ENCODE peak calls at places on chromosome 1, in ten cellular contexts. P is neuronal stem cell; D is left colon; F is EL; Z is A549; X is endothelial cell; V is T-helper 9 cell; U is naive thymus-derived CD4-positive, alpha-beta T cell; H is SK-MEL-5; A is pancreas. Y is an unnamed sample.

GRCh38 chr1:93358293-93358692 is 12.6 kb downstream of the DR1 start:
- DNase-seq in U (no peak), A (no peak), D (no peak), F (no peak), V (no peak), H (no peak), X (no peak), Z (no peak), P (no peak), Y (no peak)

GRCh38 chr1:233107130-233107529 is 156.7 kb downstream of the NTPCR start:
- DNase-seq in A (no peak), Z (peak; percentile 12), D (no peak), H (no peak), F (no peak), U (no peak), X (no peak), P (no peak), V (no peak), Y (no peak)

GRCh38 chr1:96238426-96238825 is 483.2 kb upstream of the PTBP2 start:
- DNase-seq in A (no peak), H (no peak), D (no peak), X (no peak), F (no peak), V (no peak), Z (no peak), P (no peak), U (no peak), Y (no peak)

GRCh38 chr1:214379254-214379970 is 98.5 kb downstream of the SMYD2 start:
- DNase-seq in F (no peak), U (no peak), X (no peak), P (no peak), A (no peak), V (no peak), D (no peak), H (no peak), Z (no peak), Y (no peak)

GRCh38 chr1:21963477-21964217 is 13.2 kb upstream of the CELA3B start:
- DNase-seq in Z (peak; percentile 66), H (peak; percentile 72), X (peak; percentile 87), D (peak; percentile 82), V (peak; percentile 82), P (peak; percentile 79), A (peak; percentile 68), F (peak; percentile 71), U (peak; percentile 83), Y (peak; percentile 81)

GRCh38 chr1:64235133-64235532 is 31.7 kb downstream of the UBE2U start:
- DNase-seq in P (no peak), F (no peak), V (no peak), A (no peak), H (no peak), D (no peak), Z (no peak), X (no peak), U (no peak), Y (no peak)

GRCh38 chr1:213994888-213995287 is 7.1 kb downstream of the PROX1 start:
- DNase-seq in F (no peak), D (no peak), V (no peak), Z (no peak), A (no peak), H (no peak), P (no peak), X (no peak), U (no peak), Y (no peak)

GRCh38 chr1:206833741-206834140 is 31.7 kb upstream of the IL20 start:
- DNase-seq in V (no peak), F (no peak), U (no peak), Z (no peak), D (peak; percentile 57), P (no peak), X (no peak), A (no peak), H (no peak), Y (no peak)

GRCh38 chr1:32761253-32761877 is 55.8 kb downstream of the YARS1 start:
- DNase-seq in Z (peak; percentile 74), F (peak; percentile 74), P (no peak), D (peak; percentile 65), X (no peak), U (no peak), V (no peak), A (peak; percentile 92), H (no peak), Y (no peak)

Y was measured in B cell.